ENCODE peak calls at places on chromosomes 2 and 18, in nine cellular contexts. E, A, T, J, X, D, P, M and R are unnamed samples.

GRCh38 chr2:89850481-89850880 is 1159.0 kb downstream of the RPIA start:
- DNase-seq in P (no peak), T (no peak), E (no peak), X (no peak), D (no peak), A (no peak), J (no peak), M (no peak), R (no peak)

GRCh38 chr18:50563376-50563775 is 3.5 kb downstream of the MAPK4 start:
- DNase-seq in P (no peak), M (peak), T (no peak), E (no peak), A (no peak), X (no peak), J (no peak), D (no peak), R (no peak)

GRCh38 chr2:12321017-12321641 is 395.6 kb upstream of the TRIB2 start:
- DNase-seq in X (no peak), T (no peak), P (no peak), E (no peak), J (peak), D (peak), A (no peak), M (no peak), R (peak)

GRCh38 chr18:13372405-13372995 is 153.9 kb downstream of the LDLRAD4 start:
- DNase-seq in X (peak), J (no peak), T (no peak), M (no peak), A (no peak), D (no peak), P (no peak), E (no peak), R (no peak)

GRCh38 chr18:12883684-12884520 is at the start of gene PTPN2:
- DNase-seq in X (peak), A (peak), M (peak), D (peak), T (peak), J (peak), E (peak), P (peak), R (peak)

GRCh38 chr2:70686577-70687460 is 81.2 kb downstream of the ADD2 start:
- DNase-seq in X (peak), T (peak), M (no peak), J (peak), D (no peak), E (no peak), P (no peak), A (no peak), R (peak)

GRCh38 chr2:88680266-88680902 is 11.1 kb upstream of the RPIA start:
- DNase-seq in P (no peak), J (no peak), X (no peak), M (no peak), D (no peak), E (no peak), A (no peak), T (no peak), R (no peak)

GRCh38 chr2:38116762-38117161 is 40.8 kb upstream of the CYP1B1 start:
- DNase-seq in P (no peak), T (no peak), D (no peak), J (no peak), A (no peak), M (no peak), E (no peak), X (no peak), R (peak)

GRCh38 chr18:3529597-3529996 is 79.6 kb downstream of the TGIF1 start:
- DNase-seq in E (no peak), T (no peak), P (no peak), D (no peak), A (no peak), M (no peak), X (no peak), J (no peak), R (no peak)

GRCh38 chr18:31931163-31931885 is 11.6 kb downstream of the TRAPPC8 start:
- DNase-seq in M (peak), X (no peak), D (no peak), A (no peak), P (no peak), T (no peak), E (no peak), J (no peak), R (no peak)

GRCh38 chr18:35010156-35010555 is 31.1 kb upstream of the MAPRE2 start:
- DNase-seq in D (no peak), T (no peak), P (no peak), A (no peak), J (no peak), M (no peak), E (no peak), X (no peak), R (no peak)
- TF ChIP-seq POLR2A in D (no peak), T (no peak), P (no peak), A (no peak), J (no peak), M (no peak), E (no peak), X (no peak), R (no peak)

GRCh38 chr18:48152549-48152948 is 222.1 kb upstream of the SMAD2 start:
- DNase-seq in P (no peak), D (no peak), E (no peak), A (no peak), M (no peak), J (no peak), T (no peak), X (no peak), R (no peak)

GRCh38 chr18:48149020-48149685 is 218.7 kb upstream of the SMAD2 start:
- DNase-seq in E (no peak), M (no peak), P (no peak), J (no peak), X (no peak), D (peak), A (no peak), T (no peak), R (no peak)

GRCh38 chr18:48153641-48154481 is 223.4 kb upstream of the SMAD2 start:
- DNase-seq in P (no peak), D (peak), J (no peak), M (peak), X (no peak), E (no peak), A (no peak), T (no peak), R (peak)

GRCh38 chr18:48155856-48156255 is 225.4 kb upstream of the SMAD2 start:
- DNase-seq in T (no peak), D (peak), M (no peak), P (no peak), X (peak), A (no peak), E (no peak), J (no peak), R (no peak)

GRCh38 chr18:48151421-48152095 is 221.1 kb upstream of the SMAD2 start:
- DNase-seq in A (no peak), D (peak), E (peak), J (no peak), P (no peak), M (no peak), X (no peak), T (no peak), R (no peak)
- TF ChIP-seq POLR2A in A (no peak), D (no peak), E (no peak), J (no peak), P (no peak), M (no peak), X (no peak), T (no peak), R (no peak)

GRCh38 chr2:64629875-64630274 is 23.8 kb downstream of the SERTAD2 start:
- DNase-seq in D (no peak), E (no peak), M (no peak), A (no peak), T (no peak), J (no peak), P (no peak), X (no peak), R (no peak)
- TF ChIP-seq POLR2A in D (no peak), E (no peak), M (no peak), A (no peak), T (no peak), J (no peak), P (no peak), X (no peak), R (no peak)

GRCh38 chr2:10310489-10310888 is 7.8 kb downstream of the HPCAL1 start:
- DNase-seq in P (no peak), J (no peak), D (no peak), T (no peak), A (no peak), E (no peak), X (no peak), M (no peak), R (no peak)
- TF ChIP-seq POLR2A in P (no peak), J (no peak), D (no peak), T (no peak), A (no peak), E (no peak), X (no peak), M (no peak), R (no peak)

DNA sequence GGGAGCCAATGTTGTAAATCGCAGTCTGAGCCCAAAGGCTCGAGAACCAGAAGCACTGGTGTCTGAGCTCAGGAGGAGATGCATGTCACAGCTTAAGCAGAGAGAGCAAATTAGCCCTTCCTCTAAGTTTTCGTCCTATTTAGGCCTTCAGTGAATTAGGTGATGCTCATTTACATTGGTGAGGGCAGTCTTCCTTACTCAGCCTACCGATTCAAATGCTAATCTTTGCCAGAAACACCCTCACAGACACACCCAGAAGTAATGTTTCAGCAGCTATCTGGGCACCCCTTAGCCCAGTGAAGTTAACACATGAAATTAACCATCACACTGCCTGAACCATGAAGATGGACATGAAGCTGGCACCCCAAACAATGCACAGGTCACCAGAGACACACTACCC is 385.1 kb downstream of the STK39 start:
- DNase-seq in M (no peak), D (no peak), T (no peak), A (no peak), P (no peak), X (no peak), E (no peak), J (no peak), R (no peak)
- TF ChIP-seq POLR2A in M (no peak), D (no peak), T (no peak), A (no peak), P (no peak), X (no peak), E (no peak), J (no peak), R (no peak)

GRCh38 chr2:219509780-219510511 is 4.3 kb upstream of the ASIC4 start:
- DNase-seq in D (peak), E (peak), J (peak), P (no peak), X (no peak), T (no peak), A (no peak), M (peak), R (peak)
- TF ChIP-seq POLR2A in D (no peak), E (no peak), J (no peak), P (no peak), X (no peak), T (no peak), A (no peak), M (no peak), R (no peak)

GRCh38 chr2:44121899-44122298 is 46.8 kb upstream of the PPM1B start:
- DNase-seq in E (no peak), P (no peak), J (no peak), A (no peak), X (no peak), D (no peak), T (no peak), M (no peak), R (no peak)

GRCh38 chr2:44124502-44124901 is 44.2 kb upstream of the PPM1B start:
- DNase-seq in A (no peak), D (no peak), X (no peak), T (no peak), P (no peak), E (no peak), M (no peak), J (no peak), R (no peak)

GRCh38 chr2:44131177-44131576 is 37.5 kb upstream of the PPM1B start:
- DNase-seq in M (no peak), E (no peak), A (no peak), D (no peak), X (no peak), P (no peak), J (no peak), T (no peak), R (no peak)

GRCh38 chr2:44130441-44130840 is 38.2 kb upstream of the PPM1B start:
- DNase-seq in J (no peak), A (no peak), X (no peak), P (no peak), E (no peak), T (no peak), M (no peak), D (no peak), R (no peak)

GRCh38 chr2:44126106-44126797 is 42.4 kb upstream of the PPM1B start:
- DNase-seq in D (no peak), J (no peak), M (no peak), P (no peak), E (no peak), X (no peak), A (no peak), T (no peak), R (no peak)
- TF ChIP-seq POLR2A in D (no peak), J (no peak), M (no peak), P (no peak), E (no peak), X (no peak), A (no peak), T (no peak), R (no peak)

GRCh38 chr18:54357660-54358494 is at the start of the genes C18orf54 and STARD6:
- DNase-seq in T (peak), X (peak), P (peak), E (peak), M (peak), J (peak), D (peak), A (peak), R (peak)
- TF ChIP-seq POLR2A in T (peak), X (no peak), P (no peak), E (peak), M (peak), J (peak), D (no peak), A (no peak), R (no peak)

GRCh38 chr2:122261923-122262322 is 506.5 kb downstream of the TSN start:
- DNase-seq in P (no peak), X (no peak), J (no peak), M (no peak), A (no peak), E (no peak), D (no peak), T (no peak), R (no peak)
- TF ChIP-seq POLR2A in P (no peak), X (no peak), J (no peak), M (no peak), A (no peak), E (no peak), D (no peak), T (no peak), R (no peak)